ENCODE peak calls at places on chromosomes 12 and 14, in six cellular contexts. G, T, V, O, X and U are unnamed samples.

GRCh38 chr14:23300687-23301223 is 1.9 kb downstream of the PPP1R3E start:
- DNase-seq in G (no peak), T (no peak), V (no peak), O (no peak), X (no peak), U (no peak)

GRCh38 chr14:28756896-28757570 is 9.6 kb upstream of the FOXG1 start:
- DNase-seq in G (no peak), T (no peak), V (no peak), O (no peak), X (no peak), U (no peak)

GRCh38 chr14:102891556-102891955 is 30.9 kb upstream of the AMN start:
- DNase-seq in G (no peak), T (no peak), V (no peak), O (no peak), X (no peak), U (no peak)

GRCh38 chr12:119241049-119241448 is 62.3 kb downstream of the HSPB8 start:
- DNase-seq in G (no peak), T (no peak), V (no peak), O (no peak), X (no peak), U (no peak)

GRCh38 chr12:121358093-121358492 is 5.9 kb upstream of the ANAPC5 start:
- DNase-seq in G (no peak), T (no peak), V (no peak), O (no peak), X (no peak), U (no peak)

GRCh38 chr14:37150414-37150813 is 22.0 kb downstream of the SLC25A21 start:
- DNase-seq in G (no peak), T (no peak), V (no peak), O (no peak), X (no peak), U (no peak)

GRCh38 chr14:104885031-104885972 is 20.2 kb downstream of the CEP170B start:
- DNase-seq in G (no peak), T (no peak), V (no peak), O (no peak), X (no peak), U (no peak)

GRCh38 chr14:64762044-64763034 is 58.1 kb downstream of the PLEKHG3 start:
- DNase-seq in G (no peak), T (peak), V (peak), O (no peak), X (peak), U (no peak)

GRCh38 chr14:104782086-104782822 is 13.3 kb downstream of the AKT1 start:
- DNase-seq in G (no peak), T (no peak), V (no peak), O (no peak), X (no peak), U (no peak)

GRCh38 chr14:39472078-39472477 is 39.8 kb upstream of the FBXO33 start:
- DNase-seq in G (no peak), T (no peak), V (no peak), O (no peak), X (no peak), U (no peak)

GRCh38 chr14:20671597-20672283 is 12.6 kb upstream of the RNASE4 start:
- DNase-seq in G (no peak), T (no peak), V (no peak), O (no peak), X (no peak), U (no peak)

GRCh38 chr14:24908592-24909236 is 141.2 kb downstream of the STXBP6 start:
- DNase-seq in G (no peak), T (no peak), V (peak), O (no peak), X (no peak), U (no peak)

GRCh38 chr12:43069768-43070221 is 480.2 kb upstream of the PRICKLE1 start:
- DNase-seq in G (no peak), T (no peak), V (peak), O (no peak), X (no peak), U (no peak)

GRCh38 chr14:64074961-64075619 is 219.1 kb downstream of the ESR2 start:
- DNase-seq in G (no peak), T (no peak), V (no peak), O (no peak), X (no peak), U (no peak)

GRCh38 chr14:101369194-101369915 is 191.9 kb upstream of the DIO3 start:
- DNase-seq in G (no peak), T (no peak), V (no peak), O (no peak), X (no peak), U (no peak)

GRCh38 chr12:123966596-123966995 is 6.0 kb downstream of the CCDC92 start:
- DNase-seq in G (no peak), T (no peak), V (no peak), O (no peak), X (no peak), U (no peak)

GRCh38 chr14:51472881-51473280 is 178.8 kb upstream of the FRMD6 start:
- DNase-seq in G (no peak), T (no peak), V (no peak), O (no peak), X (no peak), U (no peak)

GRCh38 chr14:34262511-34262910 is 199.5 kb downstream of the SPTSSA start:
- DNase-seq in G (no peak), T (no peak), V (no peak), O (no peak), X (peak), U (no peak)

GRCh38 chr14:28382460-28383220 is 383.9 kb upstream of the FOXG1 start:
- DNase-seq in G (no peak), T (no peak), V (no peak), O (no peak), X (no peak), U (no peak)

GRCh38 chr12:73413051-73413450 is 1124.6 kb upstream of the ATXN7L3B start:
- DNase-seq in G (no peak), T (no peak), V (no peak), O (no peak), X (no peak), U (no peak)

GRCh38 chr12:49332891-49333371 is 4.1 kb downstream of the C1QL4 start:
- DNase-seq in G (no peak), T (no peak), V (no peak), O (no peak), X (no peak), U (no peak)

GRCh38 chr12:65536876-65537661 is 258.6 kb downstream of the MSRB3 start:
- DNase-seq in G (no peak), T (no peak), V (no peak), O (no peak), X (no peak), U (no peak)

GRCh38 chr14:101858791-101859537 is 97.5 kb downstream of the PPP2R5C start:
- DNase-seq in G (no peak), T (no peak), V (no peak), O (no peak), X (no peak), U (no peak)

GRCh38 chr14:41586237-41586636 is 20.4 kb upstream of the LRFN5 start:
- DNase-seq in G (no peak), T (no peak), V (no peak), O (no peak), X (no peak), U (no peak)

GRCh38 chr14:105013150-105013787 is 7.6 kb downstream of the CDCA4 start:
- DNase-seq in G (no peak), T (no peak), V (no peak), O (no peak), X (peak), U (no peak)